ENCODE peak calls at places on chromosomes 13 and 19, in six cellular contexts. A is AG04449, B is tibial nerve, X is GM20000, K is skeletal muscle cell, I is HFFc6. F is an unnamed sample.
A peak's percentile ranks its signal among the peaks of the same experiment; 100 is the strongest.

GRCh38 chr13:33119022-33119735 is 103.0 kb downstream of the KL start:
- DNase-seq in A (no peak), B (no peak), X (no peak), K (no peak), I (peak; percentile 46), F (no peak)

GRCh38 chr19:53870485-53870844 is 2.8 kb downstream of the MYADM start:
- DNase-seq in A (no peak), B (no peak), X (peak; percentile 56), K (no peak), I (no peak), F (no peak)

GRCh38 chr19:39083983-39084731 is at the start of gene ACP7:
- DNase-seq in A (no peak), B (no peak), X (no peak), K (no peak), I (no peak), F (no peak)

GRCh38 chr19:18232540-18233223 is 6.4 kb upstream of the PDE4C start:
- DNase-seq in A (no peak), B (no peak), X (no peak), K (no peak), I (no peak), F (no peak)

GRCh38 chr13:113862766-113863510 is 938 bp downstream of the GAS6 start:
- DNase-seq in A (no peak), B (no peak), X (peak; percentile 83), K (no peak), I (no peak), F (peak; percentile 48)

GRCh38 chr19:34831714-34832113 is 58.7 kb upstream of the ZNF599 start:
- DNase-seq in A (no peak), B (no peak), X (no peak), K (no peak), I (no peak), F (no peak)

GRCh38 chr19:50878851-50879250 is 5.6 kb downstream of the KLK2 start:
- DNase-seq in A (no peak), B (no peak), X (peak; percentile 28), K (no peak), I (no peak), F (no peak)

GRCh38 chr19:7658219-7658686 is 10.6 kb upstream of the RETN start:
- DNase-seq in A (no peak), B (no peak), X (peak; percentile 93), K (no peak), I (no peak), F (no peak)

GRCh38 chr13:24131749-24132148 is 28.8 kb upstream of the SPATA13 start:
- DNase-seq in A (no peak), B (no peak), X (no peak), K (no peak), I (no peak), F (no peak)

GRCh38 chr19:3551808-3552095 is 5.6 kb downstream of the MFSD12 start:
- DNase-seq in A (no peak), B (no peak), X (no peak), K (no peak), I (no peak), F (no peak)

GRCh38 chr13:39297664-39298171 is 259.5 kb downstream of the NHLRC3 start:
- DNase-seq in A (peak; percentile 19), B (no peak), X (no peak), K (no peak), I (no peak), F (no peak)

GRCh38 chr19:4379383-4380253 is 20.7 kb downstream of the SH3GL1 start:
- DNase-seq in A (no peak), B (no peak), X (peak; percentile 55), K (peak; percentile 65), I (no peak), F (peak; percentile 82)

GRCh38 chr19:41792513-41793413 is 3.6 kb upstream of the CEACAM3 start:
- DNase-seq in A (no peak), B (no peak), X (peak; percentile 57), K (no peak), I (peak; percentile 30), F (no peak)

GRCh38 chr13:44592448-44592847 is 16.3 kb upstream of the TSC22D1 start:
- DNase-seq in A (no peak), B (no peak), X (no peak), K (no peak), I (no peak), F (no peak)

GRCh38 chr19:46388311-46389095 is 24.9 kb downstream of the CCDC8 start:
- DNase-seq in A (no peak), B (peak; percentile 7), X (no peak), K (no peak), I (no peak), F (no peak)

GRCh38 chr19:21358768-21359451 is at the start of gene ZNF738:
- DNase-seq in A (peak; percentile 78), B (peak; percentile 74), X (peak; percentile 80), K (peak; percentile 87), I (peak; percentile 90), F (peak; percentile 76)

GRCh38 chr19:4584670-4585460 is 25.4 kb upstream of the SEMA6B start:
- DNase-seq in A (no peak), B (no peak), X (no peak), K (no peak), I (no peak), F (no peak)

GRCh38 chr19:4524808-4525562 is 6.7 kb upstream of the PLIN4 start:
- DNase-seq in A (no peak), B (peak; percentile 28), X (peak; percentile 84), K (no peak), I (peak; percentile 13), F (no peak)

GRCh38 chr19:4343845-4344713 is 717 bp downstream of the MPND start:
- DNase-seq in A (no peak), B (no peak), X (no peak), K (no peak), I (no peak), F (no peak)

GRCh38 chr19:12140545-12141404 is 625 bp upstream of the ZNF20 start:
- DNase-seq in A (peak; percentile 23), B (peak; percentile 72), X (peak; percentile 82), K (peak; percentile 32), I (peak; percentile 77), F (peak; percentile 73)

GRCh38 chr13:23160241-23161175 is 20.3 kb upstream of the SGCG start:
- DNase-seq in A (no peak), B (no peak), X (peak; percentile 36), K (no peak), I (no peak), F (no peak)

GRCh38 chr13:33307820-33308219 is 22.3 kb upstream of the STARD13 start:
- DNase-seq in A (no peak), B (no peak), X (no peak), K (no peak), I (no peak), F (no peak)

GRCh38 chr19:3398114-3398899 is 31.9 kb downstream of the NFIC start:
- DNase-seq in A (no peak), B (peak; percentile 78), X (no peak), K (no peak), I (no peak), F (peak; percentile 88)

GRCh38 chr19:58352760-58353671 is at the start of gene A1BG:
- DNase-seq in A (no peak), B (no peak), X (no peak), K (no peak), I (no peak), F (no peak)